ENCODE peak calls at places on chromosome 14, in nine cellular contexts. T, Q, P, W, C, Y, M, O and E are unnamed samples.

GRCh38 chr14:86532219-86532618 is 1002.3 kb downstream of the FLRT2 start:
- DNase-seq in O (no peak), Y (peak; percentile 66), M (no peak), C (peak; percentile 27), P (no peak), W (no peak), Q (no peak), T (no peak), E (no peak)

GRCh38 chr14:60723218-60724079 is 702 bp downstream of the SIX4 start:
- DNase-seq in O (peak; percentile 17), C (peak; percentile 55), T (no peak), M (peak; percentile 75), Q (peak; percentile 13), P (no peak), Y (peak; percentile 55), W (no peak), E (no peak)

GRCh38 chr14:34794217-34794616 is 79.8 kb upstream of the CFL2 start:
- DNase-seq in W (no peak), Q (no peak), M (no peak), O (no peak), Y (peak; percentile 22), C (peak; percentile 8), T (no peak), P (no peak), E (no peak)

GRCh38 chr14:91892918-91893527 is 25.7 kb upstream of the TC2N start:
- DNase-seq in P (no peak), W (no peak), O (no peak), Q (peak; percentile 27), T (no peak), C (no peak), Y (no peak), M (peak; percentile 82), E (peak; percentile 45)

GRCh38 chr14:102993523-102993922 is 63.8 kb downstream of the CDC42BPB start:
- DNase-seq in Y (peak; percentile 55), P (no peak), Q (no peak), O (no peak), W (no peak), C (peak; percentile 28), T (no peak), M (no peak), E (no peak)

GRCh38 chr14:89617142-89617460 is 200.1 kb upstream of the FOXN3 start:
- DNase-seq in Q (no peak), W (no peak), T (no peak), M (no peak), O (no peak), P (no peak), C (peak; percentile 2), Y (no peak), E (no peak)

GRCh38 chr14:68897559-68898160 is 81.4 kb downstream of the ACTN1 start:
- DNase-seq in O (no peak), T (no peak), M (no peak), C (no peak), Q (no peak), P (no peak), Y (no peak), W (no peak), E (no peak)

GRCh38 chr14:31020834-31021575 is 4.4 kb upstream of the AP4S1 start:
- DNase-seq in O (no peak), Y (peak; percentile 4), C (no peak), M (no peak), P (no peak), Q (no peak), T (no peak), W (no peak), E (no peak)

GRCh38 chr14:54338696-54339317 is 58.0 kb upstream of the CDKN3 start:
- DNase-seq in Q (no peak), O (no peak), Y (peak; percentile 77), M (no peak), P (no peak), C (peak; percentile 75), W (peak; percentile 44), T (no peak), E (no peak)

GRCh38 chr14:101758913-101759593 is 2.5 kb upstream of the PPP2R5C start:
- DNase-seq in T (peak; percentile 16), O (no peak), Q (no peak), P (peak; percentile 39), C (no peak), Y (no peak), W (no peak), M (no peak), E (no peak)

GRCh38 chr14:99545574-99545973 is 58.4 kb downstream of the CCDC85C start:
- DNase-seq in P (no peak), Y (no peak), M (no peak), C (no peak), W (no peak), T (no peak), Q (no peak), O (no peak), E (no peak)

GRCh38 chr14:31479026-31479425 is 8.8 kb downstream of the GPR33 start:
- DNase-seq in Y (no peak), Q (no peak), P (no peak), O (no peak), M (no peak), C (no peak), W (no peak), T (no peak), E (no peak)

GRCh38 chr14:24329736-24330135 is 5.1 kb downstream of the ADCY4 start:
- DNase-seq in P (no peak), Q (peak; percentile 62), W (no peak), M (no peak), O (no peak), T (no peak), Y (no peak), C (no peak), E (no peak)

GRCh38 chr14:55116246-55117030 is 12.6 kb upstream of the LGALS3 start:
- DNase-seq in T (no peak), Y (no peak), W (no peak), Q (no peak), C (no peak), P (no peak), O (no peak), M (no peak), E (no peak)

GRCh38 chr14:24098927-24099813 is 5.1 kb downstream of the PCK2 start:
- DNase-seq in C (no peak), M (no peak), T (no peak), P (no peak), Q (no peak), O (no peak), Y (no peak), W (no peak), E (no peak)

GRCh38 chr14:99945732-99946651 is 119.2 kb upstream of the EVL start:
- DNase-seq in T (no peak), C (no peak), Y (no peak), O (no peak), Q (no peak), W (no peak), M (no peak), P (no peak), E (peak; percentile 46)

GRCh38 chr14:85387181-85387580 is 142.8 kb upstream of the FLRT2 start:
- DNase-seq in C (no peak), T (no peak), O (no peak), P (no peak), Q (no peak), W (no peak), M (no peak), Y (no peak), E (no peak)

GRCh38 chr14:99774526-99775307 is 18.5 kb upstream of the EML1 start:
- DNase-seq in W (no peak), P (peak; percentile 51), Q (no peak), Y (peak; percentile 55), C (peak; percentile 46), O (no peak), T (no peak), M (no peak), E (peak; percentile 65)

GRCh38 chr14:23469127-23469905 is at the start of gene NGDN:
- DNase-seq in Y (peak; percentile 100), P (peak; percentile 98), C (peak; percentile 100), T (peak; percentile 99), W (peak; percentile 100), Q (peak; percentile 98), M (peak; percentile 96), O (peak; percentile 86), E (peak; percentile 100)

GRCh38 chr14:62189698-62190097 is 427.5 kb downstream of the SNAPC1 start:
- DNase-seq in C (peak; percentile 76), Q (no peak), T (no peak), M (no peak), W (peak; percentile 30), Y (peak; percentile 29), O (no peak), P (no peak), E (no peak)

GRCh38 chr14:23284654-23285529 is 1.0 kb downstream of the HOMEZ start:
- DNase-seq in C (peak; percentile 35), M (no peak), T (no peak), Q (no peak), Y (peak; percentile 21), W (no peak), O (no peak), P (no peak), E (no peak)

GRCh38 chr14:67332468-67332867 is 27.1 kb downstream of the ATP6V1D start:
- DNase-seq in T (no peak), C (no peak), Q (no peak), M (no peak), P (no peak), O (no peak), Y (no peak), W (no peak), E (no peak)

GRCh38 chr14:101007004-101007614 is 103.6 kb upstream of the RTL1 start:
- DNase-seq in C (no peak), Q (no peak), T (no peak), M (no peak), O (no peak), W (no peak), P (no peak), Y (no peak), E (no peak)

GRCh38 chr14:32939254-32940065 is 781 bp downstream of the NPAS3 start:
- DNase-seq in O (no peak), C (peak; percentile 47), M (peak; percentile 72), Y (peak; percentile 77), P (peak; percentile 70), T (peak; percentile 56), Q (no peak), W (no peak), E (peak; percentile 4)

GRCh38 chr14:99650189-99650588 is 5.3 kb downstream of the HHIPL1 start:
- DNase-seq in O (no peak), Y (no peak), M (no peak), Q (no peak), W (no peak), T (no peak), P (no peak), C (no peak), E (no peak)

GRCh38 chr14:64707661-64708060 is 3.4 kb downstream of the PLEKHG3 start:
- DNase-seq in Y (peak; percentile 72), W (peak; percentile 9), O (no peak), T (no peak), M (no peak), Q (peak; percentile 44), C (peak; percentile 72), P (no peak), E (no peak)

GRCh38 chr14:70289138-70289537 is 70.3 kb downstream of the COX16 start:
- DNase-seq in T (no peak), C (no peak), Q (no peak), W (no peak), P (no peak), M (no peak), O (peak; percentile 53), Y (no peak), E (no peak)